ENCODE peak calls at places on chromosomes 12 and 14, in seven cellular contexts. R is sigmoid colon, N is ovary, D is prostate gland, X is A549, J is left ventricle myocardium inferior, G is cardiac fibroblast. F is an unnamed sample.

GRCh38 chr14:23009939-23010718 is at the start of gene C14orf93:
- DNase-seq in R (peak), N (peak), G (peak), D (peak), J (peak), X (peak), F (no peak)

GRCh38 chr12:13102481-13103195 is 829 bp downstream of the GSG1 start:
- DNase-seq in J (no peak), N (no peak), G (peak), D (no peak), R (no peak), X (no peak), F (no peak)

GRCh38 chr14:67373347-67373746 is 13.2 kb downstream of the EIF2S1 start:
- DNase-seq in N (no peak), D (no peak), R (no peak), X (no peak), J (no peak), G (peak), F (no peak)

GRCh38 chr12:20822415-20822814 is 11.9 kb downstream of the SLCO1B3 start:
- DNase-seq in R (no peak), D (no peak), X (peak), J (no peak), N (no peak), G (no peak), F (no peak)

GRCh38 chr12:129102233-129102632 is 249.0 kb downstream of the GLT1D1 start:
- DNase-seq in G (no peak), N (no peak), J (no peak), R (no peak), D (no peak), X (no peak), F (no peak)

GRCh38 chr14:38866461-38866860 is 236.6 kb downstream of the SEC23A start:
- DNase-seq in N (no peak), D (no peak), G (no peak), R (no peak), X (no peak), J (no peak), F (no peak)

GRCh38 chr14:67491741-67492504 is 3.4 kb upstream of the TMEM229B start:
- DNase-seq in G (no peak), D (no peak), J (peak), N (no peak), X (no peak), R (no peak), F (no peak)

GRCh38 chr12:116718578-116719454 is 19.1 kb downstream of the SPRING1 start:
- DNase-seq in D (no peak), J (no peak), N (no peak), G (peak), R (no peak), X (no peak), F (no peak)

GRCh38 chr14:24960816-24961215 is 89.1 kb downstream of the STXBP6 start:
- DNase-seq in R (no peak), N (no peak), J (no peak), X (no peak), G (peak), D (no peak), F (no peak)

GRCh38 chr14:91749857-91750256 is 18.0 kb upstream of the CATSPERB start:
- DNase-seq in R (no peak), D (no peak), X (no peak), N (no peak), J (no peak), G (no peak), F (no peak)

GRCh38 chr14:106508216-106508615 is 981.8 kb downstream of the TMEM121 start:
- DNase-seq in R (no peak), X (no peak), D (no peak), N (no peak), J (no peak), G (no peak), F (no peak)

GRCh38 chr12:48954781-48955501 is 2.3 kb downstream of the ARF3 start:
- DNase-seq in D (no peak), J (no peak), X (no peak), R (no peak), G (no peak), N (no peak), F (no peak)

GRCh38 chr14:92408186-92408585 is 85.2 kb downstream of the SLC24A4 start:
- DNase-seq in G (peak), N (no peak), D (peak), X (no peak), J (no peak), R (no peak), F (no peak)

GRCh38 chr14:97486601-97487120 is 689.5 kb downstream of the VRK1 start:
- DNase-seq in X (no peak), J (no peak), N (no peak), R (no peak), D (no peak), G (no peak), F (no peak)

GRCh38 chr12:12999276-12999958 is 648 bp downstream of the HEBP1 start:
- DNase-seq in N (no peak), J (no peak), G (peak), X (no peak), D (no peak), R (no peak), F (no peak)

GRCh38 chr12:65238609-65239008 is 39.9 kb upstream of the MSRB3 start:
- DNase-seq in N (no peak), R (no peak), D (no peak), X (no peak), G (no peak), J (no peak), F (no peak)

GRCh38 chr14:75399819-75400678 is 27.8 kb upstream of the JDP2 start:
- DNase-seq in N (peak), X (peak), D (peak), G (peak), J (peak), R (peak), F (no peak)

GRCh38 chr12:50929831-50930230 is 22.5 kb upstream of the HIGD1C start:
- DNase-seq in J (no peak), X (no peak), G (no peak), R (no peak), N (no peak), D (no peak), F (no peak)

GRCh38 chr14:21399311-21399870 is 15.6 kb upstream of the SUPT16H start:
- DNase-seq in J (no peak), G (no peak), X (no peak), R (no peak), N (no peak), D (no peak), F (no peak)

GRCh38 chr12:97006585-97006984 is 99.5 kb downstream of the NEDD1 start:
- DNase-seq in G (no peak), N (no peak), D (no peak), R (no peak), J (no peak), X (no peak), F (no peak)

GRCh38 chr12:19591951-19592350 is 152.7 kb downstream of the AEBP2 start:
- DNase-seq in N (no peak), J (no peak), R (no peak), D (no peak), X (no peak), G (no peak), F (no peak)

GRCh38 chr12:85308374-85308773 is 28.4 kb downstream of the ALX1 start:
- DNase-seq in R (no peak), J (no peak), N (no peak), X (no peak), D (no peak), G (no peak), F (no peak)

GRCh38 chr12:85310025-85310424 is 30.0 kb downstream of the ALX1 start:
- DNase-seq in D (no peak), X (no peak), J (no peak), N (no peak), R (no peak), G (peak), F (no peak)

GRCh38 chr12:85309180-85309579 is 29.2 kb downstream of the ALX1 start:
- DNase-seq in N (no peak), J (no peak), D (no peak), R (no peak), G (no peak), X (no peak), F (no peak)

GRCh38 chr12:85310456-85311076 is 30.5 kb downstream of the ALX1 start:
- DNase-seq in D (no peak), J (no peak), R (no peak), G (peak), N (no peak), X (peak), F (no peak)
- TF ChIP-seq CTCF in D (peak), J (peak), R (no peak), G (peak), N (no peak), X (peak), F (no peak)

GRCh38 chr12:92362785-92363184 is 217.1 kb upstream of the BTG1 start:
- DNase-seq in N (peak), D (no peak), J (no peak), R (no peak), X (no peak), G (no peak), F (peak)

GRCh38 chr12:92363295-92364146 is 217.9 kb upstream of the BTG1 start:
- DNase-seq in R (peak), D (no peak), X (no peak), N (peak), J (peak), G (peak), F (peak)

GRCh38 chr12:92357584-92358261 is 212.1 kb upstream of the BTG1 start:
- DNase-seq in N (no peak), D (no peak), J (no peak), X (no peak), R (no peak), G (no peak), F (no peak)

GRCh38 chr12:92362109-92362508 is 216.5 kb upstream of the BTG1 start:
- DNase-seq in J (no peak), N (no peak), G (no peak), X (no peak), D (no peak), R (no peak), F (no peak)

DNA sequence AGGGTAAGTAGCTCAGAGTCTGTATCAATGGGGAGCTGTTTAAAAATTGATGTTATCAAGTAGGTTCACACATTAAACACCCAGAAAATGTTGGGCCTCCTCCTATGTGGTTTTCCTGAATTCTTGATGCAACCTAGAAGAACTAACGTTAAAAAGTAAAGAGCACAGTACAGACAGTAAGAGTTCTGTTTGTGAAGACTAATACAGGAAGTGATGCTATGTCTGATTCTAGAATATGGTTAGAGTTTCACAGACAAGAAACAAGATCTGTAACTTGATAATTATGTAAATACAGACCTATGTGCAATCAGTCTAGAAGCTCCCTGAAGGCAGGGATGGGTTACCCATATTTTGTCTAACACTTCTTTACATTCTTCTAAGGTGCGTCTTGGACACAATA is 214.9 kb upstream of the BTG1 start:
- DNase-seq in D (no peak), R (no peak), G (peak), X (no peak), J (no peak), N (no peak), F (no peak)
- H3K4me3 ChIP-seq in D (no peak), R (no peak), G (no peak), X (no peak), J (no peak), N (no peak), F (no peak)

DNA sequence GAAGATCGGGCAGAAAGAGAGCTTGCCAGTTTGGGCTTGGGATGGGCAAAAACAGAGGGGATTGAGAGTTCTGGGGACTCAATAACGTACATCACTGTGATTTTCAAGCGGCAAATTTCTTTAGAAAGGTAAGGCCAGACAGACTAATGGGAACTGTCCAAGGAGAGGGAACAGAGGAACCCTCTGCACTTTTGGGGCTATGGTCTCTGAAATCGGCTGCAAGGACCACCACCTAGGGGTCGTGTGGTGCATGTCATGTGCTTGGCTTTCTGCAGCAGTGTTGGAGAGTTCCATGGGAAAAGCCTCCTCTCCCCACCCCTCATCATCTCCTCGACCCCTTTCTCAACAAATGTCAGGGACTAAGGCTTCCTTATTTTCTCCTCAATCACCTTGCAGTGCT is 79.6 kb downstream of the PPM1A start:
- DNase-seq in X (no peak), R (no peak), J (no peak), G (no peak), D (no peak), N (no peak), F (no peak)
- TF ChIP-seq CTCF in X (no peak), R (no peak), J (no peak), G (no peak), D (no peak), N (no peak), F (peak)

GRCh38 chr12:6626654-6627283 is 9.0 kb downstream of the LPAR5 start:
- DNase-seq in J (no peak), D (no peak), X (no peak), R (no peak), G (no peak), N (no peak), F (no peak)

GRCh38 chr12:6630696-6631095 is 5.1 kb downstream of the LPAR5 start:
- DNase-seq in D (no peak), R (no peak), J (no peak), X (no peak), N (no peak), G (no peak), F (no peak)

GRCh38 chr12:6632026-6632978 is 3.5 kb downstream of the LPAR5 start:
- DNase-seq in X (no peak), N (no peak), R (no peak), J (no peak), D (no peak), G (no peak), F (no peak)

GRCh38 chr12:6631549-6631961 is 4.2 kb downstream of the LPAR5 start:
- DNase-seq in X (no peak), N (no peak), G (no peak), D (no peak), J (no peak), R (no peak), F (no peak)

GRCh38 chr12:6627598-6627997 is 8.2 kb downstream of the LPAR5 start:
- DNase-seq in D (no peak), J (no peak), R (no peak), X (no peak), G (no peak), N (no peak), F (no peak)
- H3K4me3 ChIP-seq in D (no peak), J (no peak), R (no peak), X (no peak), G (no peak), N (no peak), F (peak)

GRCh38 chr12:24728826-24729225 is 220.1 kb downstream of the BCAT1 start:
- DNase-seq in X (no peak), R (no peak), J (no peak), G (no peak), N (no peak), D (no peak), F (no peak)

GRCh38 chr12:24724765-24725307 is 224.1 kb downstream of the BCAT1 start:
- DNase-seq in G (no peak), R (no peak), D (no peak), J (no peak), X (no peak), N (no peak), F (no peak)

GRCh38 chr12:24723759-24724158 is 225.1 kb downstream of the BCAT1 start:
- DNase-seq in G (no peak), N (no peak), R (no peak), X (no peak), D (no peak), J (no peak), F (no peak)

GRCh38 chr12:24730461-24730896 is 218.4 kb downstream of the BCAT1 start:
- DNase-seq in G (no peak), N (no peak), R (no peak), D (no peak), X (no peak), J (no peak), F (no peak)

DNA sequence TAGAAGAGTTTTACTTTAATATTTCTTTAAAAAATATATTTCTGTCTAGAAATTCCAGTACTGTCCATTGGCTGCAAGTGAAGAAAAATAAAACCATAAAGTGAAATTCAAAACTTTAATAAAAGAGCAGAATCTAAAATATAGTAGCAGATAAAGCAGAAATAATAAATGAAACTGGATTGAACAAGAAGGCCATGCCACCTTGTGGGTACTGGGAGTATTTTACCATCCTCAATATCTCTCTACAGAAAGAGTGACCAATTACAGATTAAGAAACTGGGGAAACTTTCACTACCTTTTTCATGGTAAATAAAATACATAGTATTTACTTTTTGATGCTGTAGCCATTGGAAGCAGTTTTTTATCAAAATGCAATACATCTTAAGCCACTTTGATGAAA is 220.5 kb downstream of the BCAT1 start:
- DNase-seq in D (no peak), J (no peak), G (peak), R (no peak), X (peak), N (no peak), F (no peak)
- TF ChIP-seq CTCF in D (no peak), J (peak), G (peak), R (no peak), X (no peak), N (peak), F (peak)

F was measured in GM12864.